ENCODE peak calls at places on chromosome 9, in ten cellular contexts. T, Z, X, V, M, Y, F, N, R and L are unnamed samples.
A peak's percentile ranks its signal among the peaks of the same experiment; 100 is the strongest.

GRCh38 chr9:4657426-4658159 is 4.5 kb upstream of the PLPP6 start:
- DNase-seq in T (no peak), Z (no peak), X (no peak), V (no peak), M (no peak), Y (no peak), F (no peak), N (no peak), R (no peak), L (no peak)

GRCh38 chr9:73180373-73180772 is 28.7 kb downstream of the ANXA1 start:
- DNase-seq in T (peak; percentile 71), Z (no peak), X (peak; percentile 88), V (no peak), M (peak; percentile 53), Y (peak; percentile 87), F (no peak), N (peak; percentile 74), R (peak; percentile 56), L (peak; percentile 23)

GRCh38 chr9:25850803-25851202 is 172.6 kb upstream of the TUSC1 start:
- DNase-seq in T (no peak), Z (no peak), X (no peak), V (no peak), M (no peak), Y (no peak), F (no peak), N (no peak), R (no peak), L (no peak)

GRCh38 chr9:20651926-20652325 is 29.6 kb upstream of the MLLT3 start:
- DNase-seq in T (no peak), Z (no peak), X (no peak), V (no peak), M (no peak), Y (no peak), F (no peak), N (no peak), R (no peak), L (no peak)

GRCh38 chr9:126504977-126505455 is 108.7 kb upstream of the LMX1B start:
- DNase-seq in T (no peak), Z (no peak), X (no peak), V (peak; percentile 6), M (no peak), Y (no peak), F (no peak), N (no peak), R (no peak), L (no peak)

GRCh38 chr9:26974927-26975326 is 18.7 kb downstream of the IFT74 start:
- DNase-seq in T (no peak), Z (no peak), X (no peak), V (no peak), M (no peak), Y (no peak), F (no peak), N (no peak), R (no peak), L (no peak)

GRCh38 chr9:98940278-98940677 is 3.4 kb upstream of the COL15A1 start:
- DNase-seq in T (no peak), Z (no peak), X (no peak), V (no peak), M (no peak), Y (no peak), F (no peak), N (no peak), R (no peak), L (no peak)

GRCh38 chr9:95107001-95107749 is 210.3 kb downstream of the FANCC start:
- DNase-seq in T (peak; percentile 58), Z (no peak), X (no peak), V (no peak), M (peak; percentile 69), Y (peak; percentile 47), F (no peak), N (peak; percentile 91), R (peak; percentile 55), L (peak; percentile 41)

GRCh38 chr9:114400219-114400618 is 12.4 kb upstream of the AKNA start:
- DNase-seq in T (no peak), Z (no peak), X (no peak), V (no peak), M (no peak), Y (no peak), F (no peak), N (no peak), R (no peak), L (no peak)

GRCh38 chr9:114399381-114399780 is 11.6 kb upstream of the AKNA start:
- DNase-seq in T (no peak), Z (no peak), X (no peak), V (no peak), M (no peak), Y (no peak), F (no peak), N (no peak), R (no peak), L (no peak)

GRCh38 chr9:114396558-114397218 is 8.9 kb upstream of the AKNA start:
- DNase-seq in T (peak; percentile 86), Z (no peak), X (no peak), V (no peak), M (peak; percentile 71), Y (peak; percentile 52), F (no peak), N (no peak), R (peak; percentile 76), L (no peak)

GRCh38 chr9:114397219-114397847 is 9.6 kb upstream of the AKNA start:
- DNase-seq in T (no peak), Z (no peak), X (no peak), V (no peak), M (no peak), Y (no peak), F (no peak), N (no peak), R (no peak), L (no peak)

DNA sequence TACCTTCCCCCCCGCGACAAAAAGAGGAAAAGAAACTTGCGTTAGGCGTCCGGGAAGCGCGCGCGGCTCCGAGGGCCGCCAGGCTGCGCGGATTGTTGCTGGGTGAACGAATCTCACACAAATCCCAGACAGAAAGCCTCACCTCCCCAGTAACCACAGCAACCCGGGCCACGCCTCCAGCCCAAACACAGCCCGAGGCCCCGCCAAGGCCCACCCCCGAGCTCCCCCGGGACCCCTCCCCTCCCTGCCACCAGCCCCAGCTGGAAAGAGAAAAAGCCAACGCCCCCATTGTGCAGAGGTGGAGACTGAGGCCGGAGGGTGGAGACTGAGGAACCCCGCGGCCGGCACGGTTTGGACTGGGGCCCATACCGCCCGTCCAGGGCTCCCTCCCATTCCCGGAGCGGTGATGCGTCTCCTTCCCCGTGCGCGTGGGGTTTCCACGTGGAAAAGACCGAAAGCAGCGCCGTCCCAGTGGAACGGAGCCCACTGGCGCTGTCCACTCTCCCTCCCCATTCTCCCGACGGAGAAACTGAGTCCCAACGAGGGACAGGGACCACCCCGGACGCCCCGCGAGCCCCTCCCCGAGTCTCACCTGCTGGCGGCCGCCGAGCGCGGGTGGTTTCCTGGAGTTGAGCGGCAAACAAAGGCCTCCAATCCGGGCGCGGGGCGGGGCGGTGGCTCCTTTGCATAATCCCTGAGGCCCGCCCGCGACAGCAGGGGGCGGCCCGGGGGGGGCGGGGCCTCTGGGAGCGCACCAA is 10.2 kb upstream of the AKNA start:
- DNase-seq in T (peak; percentile 86), Z (peak; percentile 99), X (no peak), V (peak; percentile 98), M (peak; percentile 89), Y (peak; percentile 80), F (peak; percentile 97), N (peak; percentile 77), R (peak; percentile 62), L (no peak)
- TF ChIP-seq CTCF in T (no peak), Z (no peak), X (no peak), V (no peak), M (no peak), Y (no peak), F (no peak), N (no peak), R (no peak), L (no peak)

GRCh38 chr9:109639666-109640231 is 140.2 kb upstream of the PALM2AKAP2 start:
- DNase-seq in T (no peak), Z (no peak), X (no peak), V (no peak), M (no peak), Y (no peak), F (no peak), N (no peak), R (no peak), L (no peak)

GRCh38 chr9:109641079-109641659 is 138.8 kb upstream of the PALM2AKAP2 start:
- DNase-seq in T (no peak), Z (no peak), X (no peak), V (no peak), M (no peak), Y (no peak), F (no peak), N (no peak), R (no peak), L (no peak)

DNA sequence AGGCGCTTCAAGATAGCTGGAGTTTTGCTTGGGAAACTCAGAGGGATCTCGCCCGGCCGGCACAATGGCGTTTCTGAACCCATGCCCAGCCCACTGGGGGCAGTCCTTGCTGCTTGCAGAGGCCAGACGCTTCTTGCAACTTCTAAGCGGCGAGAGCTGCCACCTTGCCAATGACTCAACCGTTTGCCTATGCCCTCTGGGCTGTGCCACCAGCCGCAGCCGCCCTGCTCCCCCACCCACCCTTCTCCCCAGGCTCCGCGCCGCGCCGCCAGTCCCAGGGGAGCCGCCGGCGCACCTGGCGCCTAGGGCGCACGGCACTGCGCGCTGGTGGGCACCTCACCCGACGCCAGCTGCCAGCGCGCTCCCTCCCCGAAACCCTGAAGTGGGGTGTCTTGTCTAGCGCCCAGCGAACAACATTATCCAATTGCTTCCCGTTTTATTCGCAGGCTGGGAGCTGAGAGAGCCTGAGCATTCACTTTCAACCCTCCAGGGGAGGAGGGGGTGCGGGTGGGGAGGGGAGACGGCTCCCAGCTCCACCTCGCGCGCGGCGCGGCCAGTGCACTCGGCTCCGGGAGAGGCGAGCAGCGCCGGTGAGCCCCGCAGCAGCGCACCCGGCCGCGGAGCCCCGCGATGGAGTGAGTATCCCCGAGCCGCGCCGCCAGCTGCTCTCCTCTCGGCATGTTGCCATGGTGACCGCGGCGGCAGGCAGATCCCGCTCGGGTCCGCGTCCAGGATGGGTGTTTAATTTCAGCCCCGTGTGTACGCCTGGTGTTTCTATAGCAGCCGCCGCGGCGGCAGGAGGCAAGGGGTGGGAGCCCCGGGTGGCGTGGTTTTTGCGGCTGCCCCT is 139.5 kb upstream of the PALM2AKAP2 start:
- DNase-seq in T (peak; percentile 22), Z (peak; percentile 65), X (no peak), V (peak; percentile 41), M (peak; percentile 6), Y (no peak), F (peak; percentile 32), N (peak; percentile 39), R (no peak), L (no peak)
- H3K4me3 ChIP-seq in T (peak overlapping the region; percentile 31), Z (peak overlapping the region; percentile 50), X (peak overlapping the region; percentile 28), V (peak overlapping the region; percentile 33), M (peak overlapping the region; percentile 14), Y (peak overlapping the region; percentile 24), F (peak overlapping the region; percentile 45), N (peak overlapping the region; percentile 53), R (peak overlapping the region; percentile 30), L (peak overlapping the region; percentile 44)

DNA sequence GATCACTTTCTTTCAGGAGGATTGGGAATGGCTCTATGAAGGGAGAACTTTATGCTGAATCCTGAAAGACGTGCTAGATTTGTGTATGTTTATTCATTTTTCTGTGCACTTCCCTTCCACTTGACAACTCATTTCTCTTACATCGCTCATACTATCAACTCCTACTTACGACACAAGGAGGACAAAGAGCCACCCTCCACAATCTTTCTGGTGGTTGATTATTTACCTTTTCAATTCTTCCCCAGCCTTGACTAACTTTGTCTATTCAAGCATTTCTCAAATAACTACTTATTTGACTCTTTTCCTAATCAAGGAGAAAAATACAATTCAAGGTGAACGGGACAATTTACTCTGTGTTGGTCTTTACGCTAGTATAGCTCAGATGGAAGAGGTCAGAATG is 622.1 kb downstream of the TLR4 start:
- DNase-seq in T (no peak), Z (no peak), X (no peak), V (no peak), M (no peak), Y (no peak), F (no peak), N (no peak), R (no peak), L (no peak)
- TF ChIP-seq CTCF in T (no peak), Z (no peak), X (no peak), V (no peak), M (no peak), Y (no peak), F (no peak), N (no peak), R (no peak), L (no peak)

GRCh38 chr9:71812385-71812784 is 44.1 kb upstream of the CEMIP2 start:
- DNase-seq in T (peak; percentile 12), Z (no peak), X (no peak), V (peak; percentile 5), M (peak; percentile 42), Y (peak; percentile 40), F (no peak), N (no peak), R (no peak), L (no peak)
- H3K4me3 ChIP-seq in T (no peak overlapping the region), Z (no peak overlapping the region), X (no peak overlapping the region), V (no peak overlapping the region), M (no peak overlapping the region), Y (no peak overlapping the region), F (no peak overlapping the region), N (no peak overlapping the region), R (no peak overlapping the region), L (no peak overlapping the region)